ENCODE peak calls at places on chromosomes 5 and 9, in ten cellular contexts. Y is fibroblast of villous mesenchyme, K is adipocyte, D is glutamatergic neuron, I is AG20443, T is H54, P is NCI-H1048, V is left cardiac atrium, X is GM12891, R is activated T-helper 1 cell treated with Interleukin-2 at 50 U/mL for 16 hours. M is an unnamed sample.

GRCh38 chr5:175133185-175133584 is 310.8 kb downstream of the DRD1 start:
- DNase-seq in Y (no peak), D (no peak), T (no peak), K (no peak), I (no peak), R (no peak), X (no peak), P (no peak), V (no peak), M (no peak)

GRCh38 chr9:35757527-35758275 is 3.6 kb upstream of the MSMP start:
- DNase-seq in P (no peak), Y (no peak), X (peak), T (no peak), K (no peak), D (no peak), I (no peak), R (no peak), V (no peak), M (no peak)

GRCh38 chr5:96826071-96826470 is 18.3 kb upstream of the ERAP1 start:
- DNase-seq in Y (no peak), T (no peak), K (no peak), P (no peak), D (no peak), V (no peak), X (no peak), I (no peak), R (no peak), M (no peak)

GRCh38 chr9:68730570-68731227 is 25.7 kb downstream of the PIP5K1B start:
- DNase-seq in T (no peak), V (no peak), Y (no peak), R (no peak), D (no peak), I (no peak), X (no peak), P (no peak), K (no peak), M (no peak)

GRCh38 chr5:178165585-178165984 is 11.9 kb upstream of the NHP2 start:
- DNase-seq in K (no peak), I (no peak), T (no peak), D (no peak), P (no peak), X (no peak), V (no peak), Y (no peak), R (no peak), M (no peak)

GRCh38 chr9:72924116-72924790 is 28.6 kb downstream of the ALDH1A1 start:
- DNase-seq in I (no peak), K (no peak), X (no peak), T (no peak), R (no peak), P (no peak), D (no peak), Y (no peak), V (no peak), M (no peak)

GRCh38 chr5:40410231-40410861 is 269.4 kb upstream of the PTGER4 start:
- DNase-seq in K (no peak), Y (peak), I (no peak), T (peak), X (no peak), R (peak), V (no peak), P (no peak), D (no peak), M (no peak)

GRCh38 chr5:71809446-71809845 is 90.4 kb downstream of the CARTPT start:
- DNase-seq in X (no peak), I (no peak), T (no peak), R (no peak), V (no peak), K (no peak), P (no peak), Y (no peak), D (no peak), M (no peak)

GRCh38 chr9:133705576-133705975 is 32.6 kb downstream of the SARDH start:
- DNase-seq in I (no peak), T (no peak), K (no peak), P (no peak), X (no peak), V (peak), Y (no peak), D (peak), R (no peak), M (peak)

GRCh38 chr9:13424872-13425271 is 145.4 kb upstream of the MPDZ start:
- DNase-seq in I (no peak), X (no peak), P (no peak), D (no peak), Y (no peak), R (no peak), K (no peak), T (no peak), V (no peak), M (no peak)

GRCh38 chr9:88792502-88792901 is 198.8 kb upstream of the S1PR3 start:
- DNase-seq in R (no peak), I (no peak), K (no peak), Y (no peak), X (no peak), T (no peak), V (no peak), P (no peak), D (no peak), M (no peak)

GRCh38 chr5:151694035-151694485 is 7.3 kb upstream of the SPARC start:
- DNase-seq in K (no peak), R (no peak), X (no peak), P (no peak), D (no peak), V (no peak), T (no peak), Y (no peak), I (no peak), M (no peak)

GRCh38 chr5:178519804-178520203 is 70.4 kb downstream of the COL23A1 start:
- DNase-seq in K (no peak), I (no peak), Y (no peak), P (no peak), X (no peak), R (no peak), D (no peak), T (no peak), V (no peak), M (no peak)

GRCh38 chr9:114345493-114346065 is 15.9 kb downstream of the ORM2 start:
- DNase-seq in K (no peak), I (no peak), T (no peak), V (no peak), D (no peak), Y (no peak), R (no peak), X (no peak), P (no peak), M (no peak)

GRCh38 chr9:120845255-120845654 is 2.5 kb upstream of the PSMD5 start:
- DNase-seq in K (no peak), X (no peak), Y (no peak), D (no peak), V (no peak), T (no peak), I (no peak), R (no peak), P (no peak), M (no peak)

GRCh38 chr9:87475463-87475862 is 22.2 kb upstream of the DAPK1 start:
- DNase-seq in Y (no peak), V (no peak), X (no peak), D (no peak), R (no peak), I (no peak), T (no peak), K (no peak), P (no peak), M (no peak)

GRCh38 chr5:90658620-90659019 is 100.0 kb downstream of the ADGRV1 start:
- DNase-seq in K (no peak), T (no peak), P (no peak), Y (no peak), I (no peak), D (no peak), X (no peak), V (no peak), R (no peak), M (no peak)

GRCh38 chr5:137638841-137639240 is 97.0 kb downstream of the KLHL3 start:
- DNase-seq in P (no peak), X (no peak), T (no peak), I (no peak), V (no peak), R (no peak), D (no peak), Y (no peak), K (no peak), M (no peak)

GRCh38 chr5:54002779-54003178 is 307.6 kb downstream of the ARL15 start:
- DNase-seq in T (no peak), I (no peak), X (no peak), R (no peak), K (no peak), Y (no peak), V (no peak), D (no peak), P (no peak), M (no peak)

GRCh38 chr5:121164632-121165031 is 687.0 kb upstream of the FTMT start:
- DNase-seq in Y (no peak), R (no peak), P (no peak), D (no peak), I (no peak), T (no peak), V (no peak), K (no peak), X (no peak), M (no peak)

GRCh38 chr5:43420241-43420640 is 8.1 kb upstream of the CCL28 start:
- DNase-seq in V (no peak), P (no peak), Y (no peak), K (no peak), R (no peak), X (no peak), I (no peak), T (no peak), D (no peak), M (no peak)

GRCh38 chr9:92147030-92147853 is 32.0 kb upstream of the SPTLC1 start:
- DNase-seq in P (no peak), Y (peak), X (no peak), K (peak), T (peak), D (no peak), R (no peak), V (peak), I (peak), M (no peak)

GRCh38 chr9:113541019-113541900 is 77.7 kb downstream of the RGS3 start:
- DNase-seq in T (peak), Y (peak), V (no peak), D (peak), X (no peak), R (no peak), P (no peak), K (peak), I (peak), M (peak)

GRCh38 chr5:159452480-159453167 is 122.3 kb upstream of the IL12B start:
- DNase-seq in I (no peak), Y (no peak), D (no peak), X (no peak), P (no peak), R (no peak), K (no peak), T (no peak), V (no peak), M (no peak)

GRCh38 chr9:115036691-115037090 is 81.3 kb downstream of the TNC start:
- DNase-seq in T (no peak), D (no peak), I (no peak), R (no peak), Y (no peak), X (no peak), P (no peak), V (no peak), K (no peak), M (no peak)

GRCh38 chr5:114789773-114790402 is 379.8 kb downstream of the TRIM36 start:
- DNase-seq in Y (peak), I (no peak), V (no peak), P (peak), K (peak), R (no peak), T (no peak), X (no peak), D (no peak), M (peak)

GRCh38 chr5:82885657-82886389 is 191.4 kb downstream of the TMEM167A start:
- DNase-seq in Y (peak), V (no peak), D (no peak), X (no peak), R (no peak), P (no peak), I (no peak), K (peak), T (no peak), M (peak)

GRCh38 chr5:122907238-122907637 is 61.8 kb downstream of the SNX24 start:
- DNase-seq in P (no peak), K (peak), V (no peak), T (peak), I (peak), Y (peak), X (no peak), R (no peak), D (no peak), M (no peak)

GRCh38 chr9:134304712-134305111 is 21.5 kb upstream of the RXRA start:
- DNase-seq in P (no peak), V (peak), T (no peak), R (no peak), K (no peak), I (no peak), X (no peak), Y (no peak), D (peak), M (no peak)

GRCh38 chr9:137801023-137801319 is 76.6 kb upstream of the CACNA1B start:
- DNase-seq in P (no peak), V (no peak), Y (no peak), R (no peak), D (no peak), X (no peak), I (no peak), T (no peak), K (no peak), M (no peak)

GRCh38 chr9:129888809-129889460 is 53.7 kb downstream of the USP20 start:
- DNase-seq in D (no peak), P (no peak), T (no peak), I (no peak), R (no peak), V (no peak), X (no peak), K (no peak), Y (no peak), M (no peak)

GRCh38 chr5:68251386-68251785 is 35.8 kb downstream of the PIK3R1 start:
- DNase-seq in V (peak), I (no peak), R (no peak), X (no peak), P (no peak), Y (no peak), D (no peak), T (no peak), K (no peak), M (no peak)

GRCh38 chr5:68252678-68253520 is 37.3 kb downstream of the PIK3R1 start:
- DNase-seq in T (peak), X (no peak), V (peak), P (no peak), K (peak), I (peak), Y (peak), D (peak), R (no peak), M (peak)

GRCh38 chr5:134084570-134084969 is 29.9 kb upstream of the TCF7 start:
- DNase-seq in X (no peak), T (no peak), K (no peak), D (no peak), I (no peak), Y (no peak), R (no peak), P (no peak), V (no peak), M (no peak)

GRCh38 chr5:60522299-60522915 is 177.6 kb downstream of the DEPDC1B start:
- DNase-seq in K (peak), R (no peak), T (no peak), P (no peak), D (no peak), V (no peak), I (peak), X (peak), Y (peak), M (peak)

GRCh38 chr5:159094745-159095144 is 5.0 kb downstream of the EBF1 start:
- DNase-seq in I (peak), D (peak), X (no peak), V (peak), P (peak), R (no peak), Y (peak), K (peak), T (peak), M (peak)

GRCh38 chr5:58268263-58268662 is 191.6 kb downstream of the PLK2 start:
- DNase-seq in R (no peak), V (no peak), P (no peak), Y (no peak), K (no peak), I (no peak), T (no peak), D (no peak), X (no peak), M (no peak)